ENCODE peak calls at places on chromosomes 11 and 22, in eight cellular contexts. J, P, C, W, S, X, Q and H are unnamed samples. For H3K4me1, the result is how much of the 10 kb centered on the place peaks cover.

GRCh38 chr11:27398413-27398780 is 35.4 kb upstream of the CCDC34 start:
- DNase-seq in Q (no peak), P (no peak), C (no peak), X (no peak), J (no peak), W (no peak), S (no peak), H (no peak)

GRCh38 chr22:27212617-27213177 is 555.3 kb downstream of the MIAT start:
- DNase-seq in X (peak), W (peak), Q (no peak), C (peak), J (no peak), P (no peak), S (peak), H (peak)

GRCh38 chr11:129322941-129323340 is 52.7 kb upstream of the BARX2 start:
- DNase-seq in X (no peak), C (no peak), Q (no peak), J (no peak), S (no peak), P (no peak), W (no peak), H (no peak)

GRCh38 chr11:76282106-76282630 is 75.9 kb upstream of the WNT11 start:
- DNase-seq in X (no peak), S (no peak), W (no peak), P (no peak), J (no peak), Q (no peak), C (no peak), H (no peak)

GRCh38 chr11:72582206-72583176 is 91.7 kb downstream of the PDE2A start:
- DNase-seq in Q (no peak), P (no peak), S (peak), C (no peak), X (no peak), W (peak), J (no peak), H (no peak)

GRCh38 chr11:105781807-105782206 is 171.9 kb downstream of the GRIA4 start:
- DNase-seq in Q (no peak), C (no peak), X (no peak), J (no peak), S (no peak), W (no peak), P (no peak), H (no peak)

GRCh38 chr22:18056161-18056666 is 21.6 kb upstream of the PEX26 start:
- DNase-seq in J (no peak), Q (peak), C (no peak), P (no peak), W (no peak), X (no peak), S (no peak), H (no peak)

GRCh38 chr22:18005201-18005926 is 19.0 kb downstream of the MICAL3 start:
- DNase-seq in J (no peak), C (no peak), X (no peak), S (no peak), Q (peak), P (no peak), W (no peak), H (no peak)

GRCh38 chr11:111059726-111060125 is 185.8 kb upstream of the POU2AF2 start:
- DNase-seq in Q (no peak), P (no peak), W (no peak), X (no peak), S (no peak), J (no peak), C (no peak), H (no peak)

GRCh38 chr11:16788141-16789060 is 50.0 kb downstream of the C11orf58 start:
- DNase-seq in J (peak), Q (peak), S (peak), W (peak), C (peak), X (peak), P (peak), H (peak)

GRCh38 chr11:133922078-133922870 is 34.5 kb downstream of the IGSF9B start:
- DNase-seq in J (no peak), X (no peak), W (no peak), Q (no peak), C (no peak), S (no peak), P (no peak), H (no peak)

GRCh38 chr22:40111451-40111850 is 66.3 kb upstream of the TNRC6B start:
- DNase-seq in Q (no peak), W (no peak), P (no peak), J (no peak), S (no peak), X (no peak), C (no peak), H (no peak)

GRCh38 chr22:40112595-40112994 is 65.1 kb upstream of the TNRC6B start:
- DNase-seq in Q (no peak), X (no peak), J (no peak), C (no peak), P (no peak), W (no peak), S (no peak), H (no peak)

GRCh38 chr22:40118979-40119378 is 58.7 kb upstream of the TNRC6B start:
- DNase-seq in C (no peak), X (no peak), P (no peak), Q (no peak), W (no peak), J (no peak), S (no peak), H (no peak)

GRCh38 chr22:40116496-40117200 is 61.1 kb upstream of the TNRC6B start:
- DNase-seq in C (no peak), X (no peak), P (peak), J (no peak), S (no peak), Q (no peak), W (no peak), H (no peak)

GRCh38 chr22:40114411-40114810 is 63.3 kb upstream of the TNRC6B start:
- DNase-seq in W (no peak), Q (no peak), J (no peak), X (no peak), P (no peak), C (no peak), S (no peak), H (no peak)
- H3K4me1 ChIP-seq in W (under half), Q (under half), J (under half), X (under half), P (under half), C (under half), S (under half), H (under half)

DNA sequence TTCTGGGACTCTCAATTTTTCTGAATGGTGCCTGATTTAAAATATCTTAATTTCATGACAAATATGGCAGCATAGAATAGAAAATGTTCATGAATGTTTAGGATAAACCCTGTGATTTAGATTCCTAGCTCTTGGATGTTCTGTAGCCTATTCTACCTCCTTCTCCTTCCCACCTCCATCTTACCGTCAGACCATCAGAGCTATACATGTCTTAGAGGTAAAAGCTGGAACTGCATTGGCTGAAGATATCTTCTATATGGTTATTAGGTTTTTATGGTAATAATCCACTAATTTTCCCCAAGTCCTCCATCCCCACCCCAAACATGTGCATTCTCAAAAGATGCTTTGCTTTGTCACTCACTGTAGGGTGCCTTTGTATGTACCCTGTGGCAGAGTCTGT is 46.9 kb upstream of the CSTF3 start:
- DNase-seq in S (no peak), Q (no peak), X (no peak), W (no peak), P (no peak), C (no peak), J (no peak), H (no peak)
- H3K27ac ChIP-seq in S (no peak), Q (no peak), X (no peak), W (no peak), P (no peak), C (no peak), J (no peak), H (no peak)

GRCh38 chr11:724063-724732 is 18.2 kb downstream of the EPS8L2 start:
- DNase-seq in J (peak), Q (peak), W (no peak), C (no peak), P (no peak), X (no peak), S (no peak), H (no peak)

GRCh38 chr11:725624-726202 is 19.7 kb downstream of the EPS8L2 start:
- DNase-seq in P (no peak), C (no peak), J (peak), W (no peak), Q (no peak), S (no peak), X (no peak), H (no peak)

GRCh38 chr11:723120-723883 is 17.3 kb downstream of the EPS8L2 start:
- DNase-seq in Q (peak), S (no peak), X (no peak), J (peak), C (no peak), P (peak), W (no peak), H (peak)

GRCh38 chr11:726278-726915 is 20.4 kb downstream of the EPS8L2 start:
- DNase-seq in W (peak), C (no peak), P (no peak), X (no peak), J (peak), Q (peak), S (peak), H (peak)

GRCh38 chr11:724733-725386 is 18.8 kb downstream of the EPS8L2 start:
- DNase-seq in S (no peak), Q (no peak), C (no peak), W (no peak), P (no peak), J (peak), X (no peak), H (no peak)
- H3K4me1 ChIP-seq in S (under half), Q (half or more), C (under half), W (under half), P (half or more), J (under half), X (half or more), H (under half)

GRCh38 chr11:112159098-112159761 is 4.7 kb downstream of the IL18 start:
- DNase-seq in Q (no peak), X (no peak), J (no peak), C (no peak), P (no peak), W (no peak), S (no peak), H (no peak)
- H3K27ac ChIP-seq in Q (no peak), X (peak), J (no peak), C (no peak), P (no peak), W (no peak), S (peak), H (no peak)

GRCh38 chr22:48301908-48302307 is 1525.8 kb downstream of the BRD1 start:
- DNase-seq in P (no peak), X (no peak), W (no peak), C (no peak), J (no peak), Q (no peak), S (no peak), H (no peak)

GRCh38 chr22:48301421-48301820 is 1526.3 kb downstream of the BRD1 start:
- DNase-seq in Q (no peak), X (no peak), C (no peak), W (no peak), J (no peak), P (no peak), S (no peak), H (no peak)

GRCh38 chr22:48300877-48301276 is 1526.8 kb downstream of the BRD1 start:
- DNase-seq in P (no peak), J (no peak), C (no peak), S (no peak), X (no peak), W (no peak), Q (no peak), H (no peak)

GRCh38 chr22:48299124-48299523 is 1528.5 kb downstream of the BRD1 start:
- DNase-seq in X (no peak), C (no peak), W (no peak), J (no peak), S (no peak), Q (no peak), P (no peak), H (no peak)

DNA sequence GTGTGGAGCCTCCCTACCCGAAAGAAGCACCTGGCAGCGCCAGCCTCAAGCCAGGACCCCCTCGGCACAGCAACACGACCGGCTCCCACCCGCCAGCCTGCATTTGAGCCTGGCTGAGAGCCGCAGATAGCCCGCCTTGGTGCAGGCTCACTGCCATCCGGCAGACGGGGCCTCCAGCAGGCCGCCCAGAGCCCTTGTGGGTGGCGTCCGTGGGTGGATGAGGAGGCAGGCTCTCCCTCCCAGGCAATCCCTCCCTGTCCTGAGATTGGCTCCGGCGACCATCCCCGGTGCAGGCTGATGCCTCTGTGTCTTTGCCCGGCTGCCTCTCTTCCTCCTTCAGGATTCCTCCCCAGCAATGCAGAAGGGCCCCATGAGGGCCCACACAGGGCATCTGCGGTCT is 1527.9 kb downstream of the BRD1 start:
- DNase-seq in W (no peak), X (no peak), P (no peak), Q (no peak), J (no peak), S (no peak), C (no peak), H (no peak)
- H3K4me1 ChIP-seq in W (under half), X (under half), P (under half), Q (under half), J (under half), S (under half), C (under half), H (under half)

DNA sequence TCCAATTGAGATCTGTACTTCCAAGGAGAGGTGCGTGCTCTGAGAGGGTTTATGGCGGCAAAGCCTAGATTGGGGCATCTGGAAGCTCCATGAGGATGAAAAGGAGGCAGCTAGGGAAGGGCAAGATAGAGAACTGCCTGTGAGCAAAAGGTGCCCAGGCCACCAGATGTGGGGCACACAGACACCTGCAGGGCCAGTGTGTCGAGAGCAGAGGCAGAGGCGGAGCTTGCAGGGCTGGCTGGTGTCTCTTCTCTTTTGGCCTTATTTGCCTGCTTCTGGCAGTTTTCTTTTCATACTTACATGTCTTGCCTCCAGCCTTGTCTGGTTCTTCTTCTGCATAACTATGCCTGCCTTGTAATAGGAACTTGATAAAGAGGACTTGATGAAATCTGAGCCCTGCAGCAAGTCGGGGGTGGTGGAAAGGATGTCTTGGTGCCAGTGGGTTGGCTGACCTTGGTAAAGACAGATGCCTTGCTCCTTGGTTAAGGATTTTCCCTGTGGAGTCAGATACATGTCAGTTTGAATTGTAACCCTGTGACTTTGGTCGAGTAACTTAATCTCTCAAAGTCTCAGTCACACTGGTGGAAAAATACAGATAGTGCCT is 680.3 kb downstream of the NTM start:
- DNase-seq in X (no peak), S (no peak), P (no peak), W (no peak), C (no peak), J (peak), Q (no peak), H (no peak)
- H3K27ac ChIP-seq in X (no peak), S (no peak), P (no peak), W (no peak), C (no peak), J (no peak), Q (no peak), H (no peak)

GRCh38 chr22:20919718-20920117 is 2.5 kb downstream of the CRKL start:
- DNase-seq in S (no peak), C (no peak), P (no peak), W (no peak), X (no peak), Q (no peak), J (no peak), H (no peak)
- H3K4me1 ChIP-seq in S (under half), C (half or more), P (under half), W (under half), X (under half), Q (under half), J (under half), H (under half)